ENCODE peak calls at places on chromosomes 3 and 15, in nine cellular contexts. D, C, U, M, T, S, Z, I and E are unnamed samples.

GRCh38 chr3:121951291-121951690 is 57.1 kb downstream of the SLC15A2 start:
- DNase-seq in D (no peak), C (peak), U (no peak), M (no peak), T (no peak), S (no peak), Z (no peak), I (no peak), E (no peak)

GRCh38 chr3:141444586-141445285 is 42.1 kb upstream of the RASA2 start:
- DNase-seq in D (no peak), C (no peak), U (no peak), M (no peak), T (peak), S (peak), Z (no peak), I (no peak), E (no peak)

GRCh38 chr3:49484471-49484870 is 14.4 kb downstream of the DAG1 start:
- DNase-seq in D (no peak), C (no peak), U (no peak), M (no peak), T (no peak), S (no peak), Z (no peak), I (no peak), E (no peak)

GRCh38 chr15:98442901-98443300 is 205.4 kb upstream of the IGF1R start:
- DNase-seq in D (no peak), C (no peak), U (no peak), M (no peak), T (no peak), S (no peak), Z (no peak), I (no peak), E (no peak)

GRCh38 chr3:197516517-197516889 is 39.3 kb downstream of the BDH1 start:
- DNase-seq in D (no peak), C (peak), U (no peak), M (no peak), T (peak), S (peak), Z (peak), I (no peak), E (no peak)

GRCh38 chr15:56804908-56805307 is 71.6 kb upstream of the ZNF280D start:
- DNase-seq in D (no peak), C (no peak), U (no peak), M (no peak), T (no peak), S (peak), Z (no peak), I (no peak), E (no peak)

GRCh38 chr15:28106294-28107110 is 7.4 kb upstream of the OCA2 start:
- DNase-seq in D (no peak), C (no peak), U (peak), M (peak), T (no peak), S (no peak), Z (no peak), I (no peak), E (peak)

GRCh38 chr15:27538325-27538724 is 560.8 kb downstream of the OCA2 start:
- DNase-seq in D (no peak), C (no peak), U (no peak), M (no peak), T (no peak), S (no peak), Z (no peak), I (no peak), E (no peak)

GRCh38 chr3:124558898-124559649 is 171.2 kb upstream of the UMPS start:
- DNase-seq in D (no peak), C (peak), U (no peak), M (no peak), T (peak), S (peak), Z (peak), I (no peak), E (no peak)

GRCh38 chr3:71423151-71423906 is 160.2 kb downstream of the FOXP1 start:
- DNase-seq in D (no peak), C (no peak), U (no peak), M (no peak), T (no peak), S (peak), Z (no peak), I (no peak), E (no peak)

GRCh38 chr3:37668431-37668830 is 193.2 kb upstream of the CTDSPL start:
- DNase-seq in D (no peak), C (no peak), U (no peak), M (no peak), T (no peak), S (peak), Z (no peak), I (no peak), E (no peak)

GRCh38 chr3:14463330-14464216 is 61.2 kb downstream of the SLC6A6 start:
- DNase-seq in D (no peak), C (no peak), U (no peak), M (no peak), T (no peak), S (no peak), Z (no peak), I (no peak), E (no peak)

GRCh38 chr15:55289011-55289572 is 521 bp downstream of the RAB27A start:
- DNase-seq in D (no peak), C (no peak), U (peak), M (peak), T (no peak), S (peak), Z (no peak), I (no peak), E (peak)

GRCh38 chr3:66822059-66823009 is 175.8 kb upstream of the KBTBD8 start:
- DNase-seq in D (no peak), C (peak), U (peak), M (peak), T (no peak), S (peak), Z (peak), I (peak), E (peak)

GRCh38 chr3:95289295-95289694 is 1226.4 kb downstream of the NSUN3 start:
- DNase-seq in D (no peak), C (no peak), U (no peak), M (no peak), T (no peak), S (peak), Z (no peak), I (no peak), E (no peak)

GRCh38 chr3:194688207-194688711 is 2.6 kb downstream of the FAM43A start:
- DNase-seq in D (no peak), C (no peak), U (peak), M (peak), T (no peak), S (peak), Z (no peak), I (no peak), E (peak)

GRCh38 chr3:78830466-78830865 is 937.3 kb downstream of the ROBO1 start:
- DNase-seq in D (no peak), C (no peak), U (no peak), M (peak), T (no peak), S (no peak), Z (no peak), I (no peak), E (no peak)

GRCh38 chr3:64048631-64049061 is 25.4 kb upstream of the PSMD6 start:
- DNase-seq in D (no peak), C (no peak), U (no peak), M (no peak), T (peak), S (peak), Z (no peak), I (no peak), E (no peak)

GRCh38 chr3:101695779-101696372 is 9.4 kb upstream of the RPL24 start:
- DNase-seq in D (no peak), C (no peak), U (no peak), M (peak), T (no peak), S (peak), Z (peak), I (peak), E (no peak)

GRCh38 chr3:186974824-186975281 is 44.5 kb downstream of the ST6GAL1 start:
- DNase-seq in D (no peak), C (no peak), U (no peak), M (no peak), T (no peak), S (no peak), Z (no peak), I (no peak), E (no peak)

GRCh38 chr15:50907866-50908208 is 646 bp upstream of the AP4E1 start:
- DNase-seq in D (no peak), C (no peak), U (no peak), M (peak), T (no peak), S (peak), Z (peak), I (no peak), E (peak)

GRCh38 chr3:16205156-16205870 is 30.8 kb downstream of the GALNT15 start:
- DNase-seq in D (no peak), C (no peak), U (no peak), M (no peak), T (peak), S (peak), Z (no peak), I (no peak), E (no peak)

GRCh38 chr3:25661694-25662455 is 2.8 kb downstream of the TOP2B start:
- DNase-seq in D (no peak), C (no peak), U (no peak), M (no peak), T (no peak), S (peak), Z (no peak), I (no peak), E (no peak)
- TF ChIP-seq CTCF in D (no peak), C (peak), U (no peak), M (no peak), T (no peak), S (no peak), Z (no peak), I (no peak), E (no peak)

GRCh38 chr15:70722266-70723123 is 40.9 kb downstream of the UACA start:
- DNase-seq in D (no peak), C (peak), U (no peak), M (no peak), T (no peak), S (peak), Z (peak), I (peak), E (no peak)
- TF ChIP-seq CTCF in D (peak), C (peak), U (peak), M (peak), T (peak), S (peak), Z (peak), I (peak), E (peak)

GRCh38 chr3:80606073-80606472 is 838.3 kb upstream of the ROBO1 start:
- DNase-seq in D (no peak), C (no peak), U (no peak), M (no peak), T (no peak), S (no peak), Z (no peak), I (no peak), E (no peak)
- TF ChIP-seq CTCF in D (no peak), C (no peak), U (no peak), M (no peak), T (no peak), S (no peak), Z (no peak), I (no peak), E (no peak)

GRCh38 chr15:88394553-88395159 is 72.5 kb downstream of the MRPL46 start:
- DNase-seq in D (no peak), C (no peak), U (no peak), M (no peak), T (no peak), S (peak), Z (no peak), I (no peak), E (no peak)
- TF ChIP-seq CTCF in D (no peak), C (no peak), U (no peak), M (no peak), T (no peak), S (no peak), Z (no peak), I (no peak), E (no peak)

GRCh38 chr15:79049416-79049815 is 41.2 kb downstream of the RASGRF1 start:
- DNase-seq in D (no peak), C (no peak), U (no peak), M (no peak), T (no peak), S (no peak), Z (no peak), I (no peak), E (no peak)
- TF ChIP-seq CTCF in D (no peak), C (no peak), U (no peak), M (no peak), T (no peak), S (no peak), Z (no peak), I (no peak), E (no peak)

DNA sequence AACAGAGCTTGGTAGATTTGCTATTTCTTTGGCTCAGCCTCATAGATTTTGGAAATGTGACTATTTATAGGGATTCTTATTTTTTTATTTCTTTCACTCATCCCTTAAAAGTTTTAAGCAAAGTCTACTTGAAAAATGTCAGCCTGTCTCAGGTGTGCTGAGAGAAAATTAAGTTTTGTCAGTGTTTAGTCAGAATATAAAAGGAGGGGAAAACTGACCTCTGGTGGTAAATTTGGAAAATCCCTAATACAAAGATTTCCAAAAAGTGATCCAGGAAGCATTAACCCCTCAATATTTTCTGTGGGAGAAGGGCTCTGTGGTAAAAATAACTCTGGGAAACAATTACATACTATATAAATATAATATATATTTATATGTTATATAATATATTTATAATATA is 41.0 kb upstream of the FRMD4B start:
- DNase-seq in D (no peak), C (no peak), U (no peak), M (no peak), T (no peak), S (no peak), Z (no peak), I (no peak), E (no peak)
- TF ChIP-seq CTCF in D (no peak), C (peak), U (no peak), M (peak), T (peak), S (peak), Z (no peak), I (no peak), E (no peak)

DNA sequence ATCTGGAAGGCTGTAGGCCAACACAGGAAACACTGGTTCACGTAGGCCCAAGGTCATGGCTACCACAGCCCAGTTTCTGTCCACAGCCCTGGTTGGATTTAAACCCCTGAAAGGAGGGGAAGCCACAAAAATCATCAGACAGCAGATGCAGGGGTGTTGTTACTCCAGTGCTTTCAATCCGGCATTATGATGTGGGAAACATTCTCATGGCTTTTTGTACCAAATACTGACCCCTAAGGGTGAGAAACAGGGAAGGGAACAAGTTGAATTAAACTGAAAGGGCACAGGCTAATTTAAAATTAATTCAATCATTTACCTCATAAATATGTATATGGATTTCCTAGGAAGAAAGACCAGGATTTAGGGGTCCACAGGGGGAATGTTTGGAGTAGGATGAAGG is 375.6 kb downstream of the CTNNB1 start:
- DNase-seq in D (no peak), C (no peak), U (no peak), M (no peak), T (no peak), S (no peak), Z (no peak), I (no peak), E (no peak)
- TF ChIP-seq CTCF in D (peak), C (peak), U (no peak), M (no peak), T (no peak), S (no peak), Z (peak), I (no peak), E (no peak)

GRCh38 chr3:149487598-149488197 is 13.2 kb downstream of the TM4SF4 start:
- DNase-seq in D (no peak), C (no peak), U (no peak), M (peak), T (no peak), S (no peak), Z (peak), I (no peak), E (peak)
- TF ChIP-seq CTCF in D (peak), C (peak), U (peak), M (peak), T (peak), S (peak), Z (peak), I (peak), E (peak)

GRCh38 chr3:61683409-61684261 is 122.3 kb downstream of the PTPRG start:
- DNase-seq in D (no peak), C (no peak), U (no peak), M (no peak), T (no peak), S (no peak), Z (no peak), I (no peak), E (no peak)
- TF ChIP-seq CTCF in D (no peak), C (no peak), U (no peak), M (no peak), T (no peak), S (no peak), Z (no peak), I (no peak), E (no peak)

GRCh38 chr15:67501177-67501835 is 19.6 kb upstream of the C15orf61 start:
- DNase-seq in D (no peak), C (no peak), U (no peak), M (no peak), T (no peak), S (peak), Z (no peak), I (no peak), E (no peak)
- TF ChIP-seq CTCF in D (peak), C (peak), U (no peak), M (no peak), T (peak), S (peak), Z (peak), I (peak), E (no peak)